ENCODE peak calls at places on chromosomes 7 and 10, in eight cellular contexts. R is lower lobe of right lung; N is pancreas; U is spleen; A is A549; F is tibial artery; J is cardiac muscle cell; T is CD8-positive, alpha-beta T cell. O is an unnamed sample. For H3K4me1, the result is how much of the 10 kb centered on the place peaks cover.

GRCh38 chr7:125396466-125397151 is 467.0 kb upstream of the POT1 start:
- DNase-seq in R (no peak), N (no peak), U (no peak), A (no peak), F (no peak), J (no peak), T (no peak), O (no peak)

GRCh38 chr7:12221414-12221813 is 10.3 kb downstream of the TMEM106B start:
- DNase-seq in R (no peak), N (no peak), U (no peak), A (no peak), F (no peak), J (peak), T (no peak), O (no peak)

GRCh38 chr10:131198843-131199242 is 112.7 kb downstream of the TCERG1L start:
- DNase-seq in R (no peak), N (peak), U (peak), A (no peak), F (peak), J (no peak), T (no peak), O (peak)

GRCh38 chr10:11017575-11018425 is at the start of gene CELF2:
- DNase-seq in R (peak), N (peak), U (peak), A (no peak), F (peak), J (peak), T (peak), O (peak)

GRCh38 chr7:72163266-72163665 is 248.9 kb downstream of the CALN1 start:
- DNase-seq in R (no peak), N (no peak), U (no peak), A (no peak), F (no peak), J (no peak), T (no peak), O (no peak)

GRCh38 chr7:137755438-137755837 is 91.3 kb downstream of the DGKI start:
- DNase-seq in R (no peak), N (no peak), U (no peak), A (no peak), F (no peak), J (no peak), T (no peak), O (no peak)

GRCh38 chr10:124722812-124723783 is 21.1 kb downstream of the FAM53B start:
- DNase-seq in R (peak), N (no peak), U (peak), A (no peak), F (peak), J (no peak), T (no peak), O (peak)

GRCh38 chr10:404341-404740 is 269.1 kb downstream of the ZMYND11 start:
- DNase-seq in R (no peak), N (no peak), U (no peak), A (no peak), F (no peak), J (peak), T (no peak), O (no peak)

GRCh38 chr7:136061433-136061832 is 84.3 kb upstream of the MTPN start:
- DNase-seq in R (no peak), N (no peak), U (no peak), A (no peak), F (no peak), J (no peak), T (no peak), O (no peak)

GRCh38 chr10:122393288-122393687 is 18.8 kb downstream of the PLEKHA1 start:
- DNase-seq in R (no peak), N (no peak), U (no peak), A (no peak), F (no peak), J (no peak), T (no peak), O (no peak)

GRCh38 chr10:69139961-69140360 is 16.0 kb downstream of the VPS26A start:
- DNase-seq in R (no peak), N (no peak), U (no peak), A (no peak), F (no peak), J (no peak), T (no peak), O (no peak)

GRCh38 chr7:11607676-11608075 is 224.3 kb downstream of the THSD7A start:
- DNase-seq in R (no peak), N (no peak), U (no peak), A (no peak), F (no peak), J (peak), T (no peak), O (peak)

GRCh38 chr10:52143338-52143737 is 170.7 kb upstream of the DKK1 start:
- DNase-seq in R (no peak), N (no peak), U (no peak), A (no peak), F (no peak), J (no peak), T (no peak), O (no peak)

GRCh38 chr10:88735661-88736060 is 24.2 kb upstream of the LIPN start:
- DNase-seq in R (no peak), N (no peak), U (no peak), A (no peak), F (no peak), J (peak), T (no peak), O (no peak)

GRCh38 chr7:154686305-154686704 is 316.6 kb downstream of the PAXIP1 start:
- DNase-seq in R (no peak), N (no peak), U (no peak), A (no peak), F (no peak), J (no peak), T (no peak), O (no peak)

GRCh38 chr7:5615190-5616070 is 166.0 kb downstream of the RNF216 start:
- DNase-seq in R (no peak), N (no peak), U (no peak), A (no peak), F (no peak), J (no peak), T (no peak), O (peak)

GRCh38 chr10:24008164-24009066 is 200.5 kb upstream of the KIAA1217 start:
- DNase-seq in R (no peak), N (no peak), U (no peak), A (no peak), F (no peak), J (peak), T (no peak), O (no peak)

GRCh38 chr7:435518-436366 is 83.9 kb downstream of the PDGFA start:
- DNase-seq in R (peak), N (no peak), U (no peak), A (peak), F (no peak), J (no peak), T (no peak), O (no peak)

GRCh38 chr10:99658622-99659030 is 683 bp upstream of the ENTPD7 start:
- DNase-seq in R (peak), N (peak), U (peak), A (no peak), F (no peak), J (peak), T (peak), O (peak)

GRCh38 chr7:22675917-22676343 is 51.1 kb upstream of the IL6 start:
- DNase-seq in R (no peak), N (no peak), U (no peak), A (no peak), F (no peak), J (peak), T (no peak), O (no peak)
- H3K4me3 ChIP-seq in R (no peak), N (no peak), U (no peak), A (no peak), F (no peak), J (no peak), T (no peak), O (no peak)

DNA sequence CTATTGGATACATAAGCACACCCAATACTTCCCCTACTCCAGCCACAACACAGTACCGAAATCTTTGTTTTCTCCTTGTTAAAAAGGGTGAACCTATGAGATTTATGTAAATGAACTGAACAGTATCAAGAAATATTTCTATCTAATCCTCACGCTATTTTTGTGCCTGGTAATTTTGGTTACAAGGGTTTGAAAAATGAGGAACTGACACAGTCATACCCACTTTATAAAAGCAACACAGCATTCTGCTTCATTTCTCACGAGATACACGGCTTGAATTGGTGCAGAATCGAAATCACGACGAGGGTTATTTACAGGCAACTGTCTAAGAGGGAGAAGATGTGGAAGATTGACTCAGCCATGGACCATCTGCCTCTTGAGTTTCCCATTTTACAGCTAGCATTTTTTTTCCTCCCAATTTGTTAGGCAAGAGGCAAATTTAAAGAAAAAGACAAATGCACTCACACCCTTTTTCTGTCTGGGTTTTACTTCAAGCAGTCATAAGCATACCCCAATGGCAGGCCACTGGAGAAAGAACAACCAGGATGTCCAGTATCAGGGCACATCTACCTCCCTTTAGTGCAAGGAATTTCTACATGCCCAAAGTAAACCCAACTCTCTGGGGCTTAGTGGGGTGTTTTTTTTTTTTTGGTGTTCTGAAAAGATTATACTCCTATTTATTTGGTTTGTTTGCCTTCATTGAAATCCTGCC is 108.1 kb downstream of the ITGB8 start:
- DNase-seq in R (no peak), N (no peak), U (no peak), A (no peak), F (no peak), J (no peak), T (no peak), O (no peak)
- H3K27ac ChIP-seq in R (no peak), N (no peak), U (no peak), A (no peak), F (no peak), J (no peak), T (no peak), O (no peak)

GRCh38 chr7:2527505-2528464 is 8.2 kb downstream of the LFNG start:
- DNase-seq in R (peak), N (no peak), U (peak), A (peak), F (no peak), J (peak), T (peak), O (peak)
- H3K4me1 ChIP-seq in R (half or more), N (half or more), U (half or more), A (half or more), F (half or more), J (under half), T (half or more), O (under half)

GRCh38 chr10:98029149-98030092 is 1.0 kb downstream of the CRTAC1 start:
- DNase-seq in R (no peak), N (peak), U (no peak), A (no peak), F (no peak), J (no peak), T (no peak), O (no peak)
- H3K4me3 ChIP-seq in R (peak), N (peak), U (no peak), A (peak), F (peak), J (peak), T (no peak), O (peak)

DNA sequence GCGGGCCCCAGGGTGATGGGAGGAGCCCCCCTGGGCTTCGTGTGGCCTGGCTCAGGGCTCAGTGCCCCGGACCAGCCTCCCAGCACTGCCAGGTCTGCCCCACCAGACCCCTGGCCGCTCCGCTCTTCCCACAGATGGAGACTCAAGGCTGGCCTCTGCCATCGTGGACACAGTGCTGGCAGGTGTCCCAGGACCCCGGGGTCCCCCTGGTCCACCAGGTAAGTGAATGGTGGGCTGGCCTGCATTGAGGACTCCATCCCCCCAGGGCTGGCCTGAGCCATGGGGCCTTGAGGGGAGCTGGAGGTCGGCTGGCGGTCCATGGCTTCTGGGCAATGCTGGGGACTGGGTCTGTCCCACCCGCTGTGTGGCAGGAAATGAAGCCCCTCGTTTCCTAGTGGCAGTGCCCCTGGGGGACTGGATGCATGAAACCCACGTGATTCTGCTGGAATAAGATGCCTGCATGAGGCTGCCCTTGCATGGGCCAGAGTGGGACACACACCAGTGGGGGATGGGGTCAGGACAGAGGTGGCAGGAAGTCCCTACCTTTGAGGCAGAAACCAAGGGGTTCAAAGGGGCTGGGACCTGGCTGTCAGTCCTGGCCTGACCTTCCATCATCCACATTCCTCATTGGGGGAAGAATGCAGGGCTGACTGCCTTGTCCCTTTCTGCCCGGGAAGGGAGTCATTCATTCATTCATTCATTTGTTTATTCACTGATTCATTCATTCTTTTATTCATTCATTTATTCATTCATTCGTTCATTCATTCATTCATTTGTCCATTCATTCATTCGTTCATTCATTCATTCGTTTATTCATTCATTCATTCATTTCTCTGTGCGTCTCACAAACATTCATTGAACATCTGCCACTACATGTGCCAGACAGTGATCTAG is 81.8 kb downstream of the MYL10 start:
- DNase-seq in R (peak), N (peak), U (peak), A (no peak), F (peak), J (no peak), T (no peak), O (peak)
- H3K27ac ChIP-seq in R (no peak), N (no peak), U (no peak), A (no peak), F (no peak), J (no peak), T (no peak), O (no peak)

GRCh38 chr7:22856437-22856836 is 33.8 kb upstream of the TOMM7 start:
- DNase-seq in R (no peak), N (no peak), U (no peak), A (no peak), F (no peak), J (no peak), T (no peak), O (no peak)
- H3K4me1 ChIP-seq in R (under half), N (under half), U (under half), A (half or more), F (under half), J (under half), T (under half), O (under half)

O was measured in right cardiac atrium.